ENCODE peak calls at places on chromosomes 6 and 20, in five cellular contexts. M, X, J, D and W are unnamed samples.
A peak's percentile ranks its signal among the peaks of the same experiment; 100 is the strongest.

GRCh38 chr6:42877695-42878094 is 1.7 kb upstream of the RPL7L1 start:
- DNase-seq in M (no peak), X (no peak), J (no peak), D (no peak), W (no peak)

GRCh38 chr6:2245103-2245953 is at the start of gene GMDS:
- DNase-seq in M (peak; percentile 75), X (peak; percentile 80), J (peak; percentile 85), D (peak; percentile 93), W (peak; percentile 43)

GRCh38 chr20:24470782-24471582 is 1.6 kb downstream of the SYNDIG1 start:
- DNase-seq in M (no peak), X (no peak), J (no peak), D (no peak), W (no peak)

GRCh38 chr20:38840053-38840893 is 34.8 kb downstream of the PPP1R16B start:
- DNase-seq in M (no peak), X (peak; percentile 28), J (no peak), D (no peak), W (no peak)

GRCh38 chr6:6407061-6407723 is 86.7 kb upstream of the F13A1 start:
- DNase-seq in M (no peak), X (no peak), J (no peak), D (no peak), W (no peak)

GRCh38 chr20:49859807-49860206 is 47.2 kb downstream of the SLC9A8 start:
- DNase-seq in M (no peak), X (no peak), J (no peak), D (no peak), W (no peak)

GRCh38 chr20:53829086-53829703 is 235.6 kb upstream of the ZNF217 start:
- DNase-seq in M (no peak), X (no peak), J (no peak), D (no peak), W (peak; percentile 17)

GRCh38 chr6:170111816-170112582 is 178.9 kb downstream of the DLL1 start:
- DNase-seq in M (no peak), X (no peak), J (peak; percentile 44), D (peak; percentile 23), W (no peak)

GRCh38 chr6:894274-894673 is 201.3 kb upstream of the EXOC2 start:
- DNase-seq in M (no peak), X (no peak), J (no peak), D (no peak), W (no peak)

GRCh38 chr6:112268628-112269027 is 14.3 kb upstream of the LAMA4 start:
- DNase-seq in M (no peak), X (no peak), J (no peak), D (no peak), W (no peak)

GRCh38 chr6:107819976-107820551 is 4.0 kb downstream of the SCML4 start:
- DNase-seq in M (no peak), X (peak; percentile 48), J (no peak), D (no peak), W (no peak)

GRCh38 chr6:46652232-46652602 is 401 bp downstream of the CYP39A1 start:
- DNase-seq in M (no peak), X (peak; percentile 0), J (no peak), D (no peak), W (no peak)

GRCh38 chr6:11805259-11806053 is 26.9 kb upstream of the ADTRP start:
- DNase-seq in M (no peak), X (no peak), J (no peak), D (no peak), W (no peak)

GRCh38 chr20:13875265-13875811 is 90.5 kb downstream of the NDUFAF5 start:
- DNase-seq in M (no peak), X (no peak), J (no peak), D (no peak), W (no peak)

GRCh38 chr6:85920782-85921181 is 278.1 kb upstream of the SYNCRIP start:
- DNase-seq in M (no peak), X (no peak), J (no peak), D (no peak), W (no peak)

GRCh38 chr20:31676534-31677030 is 38.9 kb downstream of the COX4I2 start:
- DNase-seq in M (no peak), X (no peak), J (no peak), D (no peak), W (no peak)
- H3K36me3 ChIP-seq in M (no peaks in the 10 kb centered on the region), X (peaks cover 5% of the 10 kb centered on the region), J (peaks cover 5% of the 10 kb centered on the region), D (peaks cover 9% of the 10 kb centered on the region), W (no peaks in the 10 kb centered on the region)

DNA sequence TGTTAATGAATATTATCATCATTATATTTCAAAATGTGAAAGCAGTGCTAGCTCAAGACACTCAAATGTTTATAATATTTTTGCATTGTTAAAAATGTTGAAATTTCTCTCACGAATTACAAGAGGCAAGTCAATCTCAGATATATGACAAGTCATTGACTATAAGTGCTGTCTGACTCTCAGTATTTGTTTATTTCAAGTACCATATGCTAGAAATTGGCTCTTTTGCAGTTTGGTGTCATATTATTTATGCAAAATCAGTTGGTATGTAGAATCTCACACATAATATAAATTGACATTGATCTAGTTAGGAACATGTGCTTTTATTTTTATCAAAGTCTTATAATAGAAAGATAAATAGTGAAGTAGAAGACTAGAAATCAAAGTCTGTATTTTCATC is 300.1 kb downstream of the LAMA2 start:
- DNase-seq in M (no peak), X (no peak), J (no peak), D (no peak), W (no peak)
- H3K4me1 ChIP-seq in M (no peaks in the 10 kb centered on the region), X (no peaks in the 10 kb centered on the region), J (no peaks in the 10 kb centered on the region), D (peaks cover 3% of the 10 kb centered on the region), W (peaks cover 9% of the 10 kb centered on the region)

GRCh38 chr6:31763617-31763940 is 1.1 kb downstream of the SAPCD1 start:
- DNase-seq in M (no peak), X (no peak), J (no peak), D (no peak), W (no peak)
- H3K36me3 ChIP-seq in M (no peaks in the 10 kb centered on the region), X (no peaks in the 10 kb centered on the region), J (peaks cover 22% of the 10 kb centered on the region), D (no peaks in the 10 kb centered on the region), W (no peaks in the 10 kb centered on the region)

GRCh38 chr6:167848783-167849182 is 22.1 kb downstream of the AFDN start:
- DNase-seq in M (no peak), X (no peak), J (no peak), D (no peak), W (no peak)
- H3K4me1 ChIP-seq in M (no peaks in the 10 kb centered on the region), X (no peaks in the 10 kb centered on the region), J (peaks cover 14% of the 10 kb centered on the region), D (peaks cover 20% of the 10 kb centered on the region), W (peaks cover 24% of the 10 kb centered on the region)